ENCODE peak calls at places on chromosomes 6 and 20, in seven cellular contexts. V is breast epithelium, L is AG10803, H is GM06990, W is cardiac fibroblast, A is A673, G is fibroblast of pulmonary artery. E is an unnamed sample.

GRCh38 chr6:4612636-4613171 is 163.5 kb upstream of the CDYL start:
- DNase-seq in L (peak; percentile 95), G (peak; percentile 84), W (peak; percentile 71), V (no peak), A (no peak), H (no peak), E (no peak)

GRCh38 chr20:54088430-54088829 is 18.0 kb upstream of the BCAS1 start:
- DNase-seq in W (no peak), V (no peak), H (no peak), G (no peak), L (peak; percentile 74), A (no peak), E (no peak)

GRCh38 chr6:5905431-5906339 is 101.0 kb downstream of the NRN1 start:
- DNase-seq in V (peak; percentile 67), A (peak; percentile 39), G (peak; percentile 71), H (no peak), W (peak; percentile 79), L (peak; percentile 98), E (peak; percentile 42)

GRCh38 chr6:75906871-75907270 is 157.8 kb downstream of the MYO6 start:
- DNase-seq in G (no peak), H (no peak), L (no peak), V (no peak), A (no peak), W (no peak), E (no peak)

GRCh38 chr20:43959079-43959919 is 44.6 kb downstream of the TOX2 start:
- DNase-seq in L (peak; percentile 41), H (no peak), W (no peak), V (no peak), G (peak; percentile 45), A (no peak), E (no peak)

GRCh38 chr6:111406200-111406711 is 76.8 kb downstream of the REV3L start:
- DNase-seq in V (no peak), H (peak; percentile 75), L (no peak), A (no peak), G (no peak), W (no peak), E (no peak)

GRCh38 chr20:35615667-35616464 is at the start of gene SPAG4:
- DNase-seq in H (peak; percentile 98), L (no peak), W (no peak), V (peak; percentile 99), A (no peak), G (peak; percentile 82), E (peak; percentile 99)

GRCh38 chr6:4794140-4794707 is 18.0 kb downstream of the CDYL start:
- DNase-seq in L (no peak), H (no peak), A (no peak), W (no peak), G (no peak), V (no peak), E (no peak)

GRCh38 chr6:121582262-121582661 is 146.8 kb downstream of the GJA1 start:
- DNase-seq in W (peak; percentile 53), G (no peak), L (no peak), A (no peak), V (no peak), H (no peak), E (no peak)

GRCh38 chr6:105291525-105291924 is 111.4 kb downstream of the PREP start:
- DNase-seq in W (no peak), G (no peak), H (no peak), A (no peak), L (no peak), V (no peak), E (no peak)

GRCh38 chr6:10395946-10396577 is 18.8 kb downstream of the TFAP2A start:
- DNase-seq in V (no peak), G (no peak), H (no peak), A (no peak), L (no peak), W (no peak), E (no peak)

GRCh38 chr6:22666021-22666420 is 96.7 kb downstream of the HDGFL1 start:
- DNase-seq in G (no peak), H (no peak), A (no peak), W (no peak), L (no peak), V (no peak), E (no peak)

GRCh38 chr6:49326337-49326736 is 136.7 kb downstream of the MMUT start:
- DNase-seq in L (peak; percentile 49), G (peak; percentile 94), W (peak; percentile 91), V (no peak), H (no peak), A (peak; percentile 30), E (no peak)

GRCh38 chr6:56040875-56041274 is 165.5 kb upstream of the BMP5 start:
- DNase-seq in L (peak; percentile 86), H (no peak), G (peak; percentile 81), W (peak; percentile 70), A (no peak), V (no peak), E (no peak)

GRCh38 chr20:57713951-57714350 is 4.1 kb upstream of the PMEPA1 start:
- DNase-seq in L (no peak), G (no peak), H (no peak), W (no peak), V (no peak), A (no peak), E (no peak)

GRCh38 chr20:57711826-57712225 is 2.0 kb upstream of the PMEPA1 start:
- DNase-seq in L (no peak), G (no peak), W (no peak), A (no peak), V (no peak), H (no peak), E (no peak)

GRCh38 chr20:57714409-57715267 is 4.8 kb upstream of the PMEPA1 start:
- DNase-seq in W (peak; percentile 69), H (no peak), L (peak; percentile 84), A (no peak), G (peak; percentile 60), V (no peak), E (no peak)

GRCh38 chr20:57713505-57713903 is 3.7 kb upstream of the PMEPA1 start:
- DNase-seq in W (peak; percentile 19), V (no peak), A (no peak), G (no peak), L (peak; percentile 60), H (no peak), E (no peak)

DNA sequence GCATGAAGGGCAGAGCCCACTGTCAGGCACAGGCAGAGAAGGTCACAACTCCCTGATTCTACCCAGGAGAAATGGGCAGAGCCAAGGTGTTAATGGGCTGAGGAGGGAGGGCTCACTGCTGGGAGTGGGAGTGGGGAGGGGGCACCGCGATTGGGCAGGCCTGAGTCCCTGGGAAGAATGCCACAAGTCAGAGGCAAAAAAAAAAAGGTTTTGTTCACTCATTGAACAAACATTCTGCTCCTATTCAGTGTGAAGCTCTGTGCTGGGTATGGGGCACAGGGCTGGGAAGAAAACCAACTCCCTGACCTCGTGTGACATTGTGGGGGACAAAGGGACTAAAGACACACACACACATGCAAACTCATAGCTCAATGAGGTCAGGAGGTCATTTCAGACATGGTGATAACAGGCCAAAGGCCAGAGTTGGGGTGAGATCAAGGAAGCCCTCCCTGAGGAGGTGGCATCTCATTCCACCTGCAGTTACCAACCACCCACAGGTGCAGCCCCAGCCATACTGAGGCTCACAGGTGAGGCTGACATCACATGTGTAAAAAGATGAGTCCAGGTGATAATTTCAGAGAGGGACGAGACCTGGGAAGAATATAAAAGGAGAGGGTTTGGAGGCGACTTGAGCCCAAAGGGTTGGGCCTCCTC is 3.2 kb upstream of the PMEPA1 start:
- DNase-seq in W (no peak), G (no peak), H (no peak), A (no peak), V (no peak), L (no peak), E (no peak)
- TF ChIP-seq CTCF in W (no peak), G (no peak), H (no peak), A (no peak), V (no peak), L (no peak), E (no peak)

GRCh38 chr6:13177617-13178506 is 150.5 kb downstream of the TBC1D7 start:
- DNase-seq in V (no peak), G (no peak), H (no peak), A (no peak), L (no peak), W (peak; percentile 10), E (no peak)

GRCh38 chr6:13172294-13172693 is 156.0 kb downstream of the TBC1D7 start:
- DNase-seq in V (no peak), W (no peak), G (no peak), A (no peak), L (no peak), H (no peak), E (no peak)

GRCh38 chr6:13181398-13181797 is 146.9 kb downstream of the TBC1D7 start:
- DNase-seq in A (no peak), G (no peak), V (no peak), W (no peak), L (no peak), H (no peak), E (no peak)

GRCh38 chr6:13175759-13176158 is 152.6 kb downstream of the TBC1D7 start:
- DNase-seq in A (no peak), V (no peak), H (no peak), L (no peak), W (no peak), G (no peak), E (no peak)
- TF ChIP-seq CTCF in A (no peak), V (no peak), H (no peak), L (no peak), W (no peak), G (no peak), E (no peak)

GRCh38 chr6:88238065-88238464 is 71.9 kb upstream of the CNR1 start:
- DNase-seq in G (peak; percentile 3), W (peak; percentile 55), A (peak; percentile 9), L (peak; percentile 4), V (no peak), H (peak; percentile 14), E (no peak)
- TF ChIP-seq CTCF in G (no peak), W (peak; percentile 46), A (peak; percentile 45), L (no peak), V (no peak), H (peak; percentile 88), E (no peak)

GRCh38 chr6:89483111-89483720 is 50.3 kb downstream of the ANKRD6 start:
- DNase-seq in V (no peak), L (peak; percentile 6), H (no peak), A (peak; percentile 14), G (peak; percentile 11), W (peak; percentile 2), E (no peak)

GRCh38 chr6:89475634-89476033 is 42.7 kb downstream of the ANKRD6 start:
- DNase-seq in V (no peak), G (peak; percentile 26), H (peak; percentile 7), L (no peak), W (peak; percentile 45), A (no peak), E (no peak)

GRCh38 chr6:89482136-89482535 is 49.2 kb downstream of the ANKRD6 start:
- DNase-seq in V (no peak), L (peak; percentile 1), A (no peak), G (no peak), W (peak; percentile 2), H (no peak), E (no peak)

GRCh38 chr6:89481695-89482094 is 48.7 kb downstream of the ANKRD6 start:
- DNase-seq in G (no peak), H (no peak), A (no peak), W (no peak), L (no peak), V (no peak), E (no peak)

DNA sequence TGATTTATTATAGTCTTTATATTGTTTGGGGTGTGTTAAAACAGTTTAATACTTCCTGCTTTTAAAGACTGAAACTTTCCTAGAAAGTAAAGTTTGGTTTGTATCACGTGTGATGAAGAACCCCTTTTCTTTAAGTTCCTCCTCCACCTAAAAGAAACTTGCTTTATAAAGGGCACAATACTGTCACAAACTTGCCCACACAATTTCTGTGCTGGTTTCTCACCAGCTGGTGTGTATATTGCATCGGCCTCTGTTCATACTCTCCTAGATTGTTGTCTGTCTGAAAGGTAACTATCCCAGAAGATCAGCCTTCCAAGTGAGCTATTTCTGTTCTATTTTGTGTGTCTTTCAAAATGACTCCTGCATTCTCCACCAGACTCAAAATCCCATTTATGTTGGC is 47.0 kb downstream of the ANKRD6 start:
- DNase-seq in W (no peak), A (no peak), G (no peak), L (no peak), V (no peak), H (no peak), E (no peak)
- TF ChIP-seq CTCF in W (no peak), A (no peak), G (no peak), L (no peak), V (no peak), H (no peak), E (no peak)

E was measured in omental fat pad.